ENCODE peak calls at places on chromosomes 6 and 20, in six cellular contexts. One of them, this sample, is unnamed.

GRCh38 chr20:4919047-4919704 is 82.1 kb downstream of the SLC23A2 start:
- DNase-seq in fibroblast of lung: no peak
- DNase-seq in NCI-H2107: no peak
- DNase-seq in KG1: no peak
- DNase-seq in kidney: no peak
- DNase-seq in GM04504: no peak
- DNase-seq in this sample: no peak

GRCh38 chr6:40328376-40328987 is 258.7 kb downstream of the LRFN2 start:
- DNase-seq in NCI-H2107: peak; percentile 41
- DNase-seq in GM04504: no peak
- DNase-seq in KG1: no peak
- DNase-seq in fibroblast of lung: no peak
- DNase-seq in kidney: no peak
- DNase-seq in this sample: no peak

GRCh38 chr6:160106010-160106409 is 15.6 kb upstream of the SLC22A1 start:
- DNase-seq in NCI-H2107: no peak
- DNase-seq in fibroblast of lung: no peak
- DNase-seq in kidney: no peak
- DNase-seq in KG1: no peak
- DNase-seq in GM04504: no peak
- DNase-seq in this sample: no peak

GRCh38 chr6:156398371-156398770 is 378.8 kb upstream of the ARID1B start:
- DNase-seq in fibroblast of lung: no peak
- DNase-seq in KG1: no peak
- DNase-seq in NCI-H2107: no peak
- DNase-seq in kidney: no peak
- DNase-seq in GM04504: no peak
- DNase-seq in this sample: no peak

GRCh38 chr6:133551436-133551835 is 310.3 kb downstream of the EYA4 start:
- DNase-seq in kidney: no peak
- DNase-seq in KG1: no peak
- DNase-seq in GM04504: no peak
- DNase-seq in NCI-H2107: no peak
- DNase-seq in fibroblast of lung: no peak
- DNase-seq in this sample: no peak

GRCh38 chr20:20894753-20895152 is 182.3 kb upstream of the RALGAPA2 start:
- DNase-seq in GM04504: no peak
- DNase-seq in fibroblast of lung: no peak
- DNase-seq in kidney: no peak
- DNase-seq in NCI-H2107: no peak
- DNase-seq in KG1: no peak
- DNase-seq in this sample: no peak

GRCh38 chr6:113449051-113449450 is 408.1 kb upstream of the MARCKS start:
- DNase-seq in KG1: no peak
- DNase-seq in fibroblast of lung: peak; percentile 78
- DNase-seq in kidney: no peak
- DNase-seq in GM04504: no peak
- DNase-seq in NCI-H2107: no peak
- DNase-seq in this sample: no peak

GRCh38 chr6:117549606-117550005 is 52.7 kb downstream of the GOPC start:
- DNase-seq in fibroblast of lung: peak; percentile 33
- DNase-seq in GM04504: no peak
- DNase-seq in kidney: no peak
- DNase-seq in NCI-H2107: no peak
- DNase-seq in KG1: no peak
- DNase-seq in this sample: no peak

GRCh38 chr20:47686545-47686944 is 98.7 kb downstream of the SULF2 start:
- DNase-seq in fibroblast of lung: peak; percentile 97
- DNase-seq in kidney: no peak
- DNase-seq in GM04504: no peak
- DNase-seq in KG1: no peak
- DNase-seq in NCI-H2107: no peak
- DNase-seq in this sample: peak; percentile 73

GRCh38 chr6:113277111-113277510 is 580.0 kb upstream of the MARCKS start:
- DNase-seq in NCI-H2107: no peak
- DNase-seq in GM04504: no peak
- DNase-seq in kidney: no peak
- DNase-seq in KG1: no peak
- DNase-seq in fibroblast of lung: no peak
- DNase-seq in this sample: no peak

GRCh38 chr6:139406577-139407343 is 32.3 kb upstream of the CITED2 start:
- DNase-seq in GM04504: no peak
- DNase-seq in NCI-H2107: no peak
- DNase-seq in fibroblast of lung: peak; percentile 26
- DNase-seq in KG1: no peak
- DNase-seq in kidney: no peak
- DNase-seq in this sample: no peak

GRCh38 chr6:31478186-31478950 is 19.6 kb upstream of the MICB start:
- DNase-seq in NCI-H2107: no peak
- DNase-seq in kidney: no peak
- DNase-seq in KG1: no peak
- DNase-seq in fibroblast of lung: no peak
- DNase-seq in GM04504: no peak
- DNase-seq in this sample: no peak

GRCh38 chr20:19758888-19759331 is 852 bp downstream of the RIN2 start:
- DNase-seq in KG1: no peak
- DNase-seq in fibroblast of lung: peak; percentile 31
- DNase-seq in NCI-H2107: no peak
- DNase-seq in GM04504: no peak
- DNase-seq in kidney: peak; percentile 96
- DNase-seq in this sample: no peak